ENCODE peak calls at places on chromosomes 5 and 9, in five cellular contexts. One of them, this sample, is unnamed.

GRCh38 chr5:16489322-16489791 is 23.8 kb upstream of the ZNF622 start:
- DNase-seq in astrocyte of the spinal cord: peak
- DNase-seq in HCT116: peak
- DNase-seq in cardiac muscle cell: peak
- DNase-seq in upper lobe of right lung: no peak
- DNase-seq in this sample: peak

GRCh38 chr9:136773386-136774044 is 9.2 kb upstream of the LCN15 start:
- DNase-seq in astrocyte of the spinal cord: no peak
- DNase-seq in HCT116: no peak
- DNase-seq in cardiac muscle cell: peak
- DNase-seq in upper lobe of right lung: peak
- DNase-seq in this sample: no peak

GRCh38 chr5:134438268-134438622 is 26.6 kb upstream of the CDKN2AIPNL start:
- DNase-seq in astrocyte of the spinal cord: peak
- DNase-seq in HCT116: no peak
- DNase-seq in cardiac muscle cell: peak
- DNase-seq in upper lobe of right lung: peak
- DNase-seq in this sample: no peak

GRCh38 chr9:35333551-35333950 is 156.4 kb upstream of the RUSC2 start:
- DNase-seq in astrocyte of the spinal cord: peak
- DNase-seq in HCT116: no peak
- DNase-seq in cardiac muscle cell: peak
- DNase-seq in upper lobe of right lung: no peak
- DNase-seq in this sample: no peak

GRCh38 chr9:69131682-69132081 is 42.4 kb upstream of the TJP2 start:
- DNase-seq in astrocyte of the spinal cord: peak
- DNase-seq in HCT116: no peak
- DNase-seq in cardiac muscle cell: peak
- DNase-seq in upper lobe of right lung: no peak
- DNase-seq in this sample: no peak

GRCh38 chr9:107019216-107019615 is 156.2 kb downstream of the ZNF462 start:
- DNase-seq in astrocyte of the spinal cord: peak
- DNase-seq in HCT116: no peak
- DNase-seq in cardiac muscle cell: peak
- DNase-seq in upper lobe of right lung: no peak
- DNase-seq in this sample: no peak

GRCh38 chr5:128172102-128172501 is 88.5 kb downstream of the SLC12A2 start:
- DNase-seq in astrocyte of the spinal cord: no peak
- DNase-seq in HCT116: no peak
- DNase-seq in cardiac muscle cell: no peak
- DNase-seq in upper lobe of right lung: no peak
- DNase-seq in this sample: no peak

GRCh38 chr5:128885649-128886255 is 79.5 kb upstream of the SLC27A6 start:
- DNase-seq in astrocyte of the spinal cord: no peak
- DNase-seq in HCT116: no peak
- DNase-seq in cardiac muscle cell: no peak
- DNase-seq in upper lobe of right lung: no peak
- DNase-seq in this sample: no peak

GRCh38 chr9:122387526-122387925 is 16.7 kb downstream of the PTGS1 start:
- DNase-seq in astrocyte of the spinal cord: no peak
- DNase-seq in HCT116: no peak
- DNase-seq in cardiac muscle cell: no peak
- DNase-seq in upper lobe of right lung: no peak
- DNase-seq in this sample: no peak

GRCh38 chr9:72150653-72151052 is 1.4 kb downstream of the GDA start:
- DNase-seq in astrocyte of the spinal cord: no peak
- DNase-seq in HCT116: no peak
- DNase-seq in cardiac muscle cell: no peak
- DNase-seq in upper lobe of right lung: no peak
- DNase-seq in this sample: no peak

GRCh38 chr5:36713541-36713940 is 107.1 kb downstream of the SLC1A3 start:
- DNase-seq in astrocyte of the spinal cord: no peak
- DNase-seq in HCT116: no peak
- DNase-seq in cardiac muscle cell: no peak
- DNase-seq in upper lobe of right lung: no peak
- DNase-seq in this sample: no peak

GRCh38 chr9:109416135-109416706 is 81.9 kb downstream of the PTPN3 start:
- DNase-seq in astrocyte of the spinal cord: no peak
- DNase-seq in HCT116: no peak
- DNase-seq in cardiac muscle cell: no peak
- DNase-seq in upper lobe of right lung: no peak
- DNase-seq in this sample: no peak

GRCh38 chr9:77883846-77884771 is 147.5 kb downstream of the GNAQ start:
- DNase-seq in astrocyte of the spinal cord: peak
- DNase-seq in HCT116: no peak
- DNase-seq in cardiac muscle cell: peak
- DNase-seq in upper lobe of right lung: no peak
- DNase-seq in this sample: no peak

GRCh38 chr9:108043585-108043984 is 554.0 kb upstream of the KLF4 start:
- DNase-seq in astrocyte of the spinal cord: no peak
- DNase-seq in HCT116: no peak
- DNase-seq in cardiac muscle cell: no peak
- DNase-seq in upper lobe of right lung: no peak
- DNase-seq in this sample: no peak

GRCh38 chr9:123710299-123710698 is 219.6 kb downstream of the DENND1A start:
- DNase-seq in astrocyte of the spinal cord: peak
- DNase-seq in HCT116: no peak
- DNase-seq in cardiac muscle cell: peak
- DNase-seq in upper lobe of right lung: no peak
- DNase-seq in this sample: no peak

GRCh38 chr5:113678924-113679575 is 165.6 kb downstream of the YTHDC2 start:
- DNase-seq in astrocyte of the spinal cord: peak
- DNase-seq in HCT116: peak
- DNase-seq in cardiac muscle cell: peak
- DNase-seq in upper lobe of right lung: no peak
- DNase-seq in this sample: peak

GRCh38 chr9:36744678-36745077 is 172.0 kb downstream of the MELK start:
- DNase-seq in astrocyte of the spinal cord: no peak
- DNase-seq in HCT116: no peak
- DNase-seq in cardiac muscle cell: no peak
- DNase-seq in upper lobe of right lung: no peak
- DNase-seq in this sample: no peak

GRCh38 chr9:112158629-112159228 is 16.4 kb downstream of the SUSD1 start:
- DNase-seq in astrocyte of the spinal cord: no peak
- DNase-seq in HCT116: no peak
- DNase-seq in cardiac muscle cell: no peak
- DNase-seq in upper lobe of right lung: no peak
- DNase-seq in this sample: no peak

DNA sequence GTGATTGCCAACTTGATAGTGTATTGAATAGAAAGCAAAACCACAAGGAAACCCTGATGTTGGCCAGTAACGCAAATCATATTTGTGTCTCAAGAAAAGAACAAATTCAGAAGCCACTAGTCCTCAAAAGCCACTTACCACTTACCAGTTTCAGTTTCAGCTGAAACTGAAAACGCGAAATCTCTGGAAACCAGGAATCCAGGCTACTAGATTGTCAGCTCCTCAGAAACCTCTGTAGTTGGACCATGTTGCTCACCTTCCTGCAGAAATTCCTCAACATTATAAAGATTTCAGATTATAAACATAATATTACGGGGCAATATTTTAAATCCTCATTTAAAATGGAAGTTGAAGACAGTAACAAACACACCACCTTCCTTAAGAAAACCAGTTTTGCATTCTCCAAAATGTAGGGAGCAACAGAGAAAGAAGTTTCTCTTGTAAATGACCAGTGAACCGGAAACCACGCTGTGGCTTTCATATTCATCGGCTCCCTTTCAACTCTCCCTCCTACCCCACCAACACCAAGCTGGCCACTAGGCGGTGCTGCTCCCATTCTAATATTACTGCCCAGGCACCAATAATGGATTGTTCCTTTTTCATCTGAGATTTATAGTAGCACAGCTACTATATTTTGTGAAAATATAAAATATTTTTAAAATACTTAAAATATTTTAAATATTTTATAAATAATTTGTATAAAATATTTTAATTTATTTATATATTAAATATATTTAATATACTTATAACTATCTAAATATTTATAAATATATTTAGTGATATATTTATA is 8.7 kb upstream of the TMED7 start:
- DNase-seq in astrocyte of the spinal cord: peak
- DNase-seq in HCT116: peak
- DNase-seq in cardiac muscle cell: peak
- DNase-seq in upper lobe of right lung: peak
- DNase-seq in this sample: peak
- H3K4me3 ChIP-seq in astrocyte of the spinal cord: peak
- H3K4me3 ChIP-seq in HCT116: no peak
- H3K4me3 ChIP-seq in cardiac muscle cell: no peak
- H3K4me3 ChIP-seq in upper lobe of right lung: peak
- H3K4me3 ChIP-seq in this sample: no peak

GRCh38 chr5:176619203-176619568 is 9.2 kb upstream of the GPRIN1 start:
- DNase-seq in astrocyte of the spinal cord: peak
- DNase-seq in HCT116: peak
- DNase-seq in cardiac muscle cell: peak
- DNase-seq in upper lobe of right lung: peak
- DNase-seq in this sample: no peak
- TF ChIP-seq CTCF in astrocyte of the spinal cord: peak
- TF ChIP-seq CTCF in HCT116: peak
- TF ChIP-seq CTCF in cardiac muscle cell: peak
- TF ChIP-seq CTCF in upper lobe of right lung: no peak
- TF ChIP-seq CTCF in this sample: no peak

GRCh38 chr5:102865171-102865509 is 110.0 kb downstream of the PAM start:
- DNase-seq in astrocyte of the spinal cord: no peak
- DNase-seq in HCT116: peak
- DNase-seq in cardiac muscle cell: peak
- DNase-seq in upper lobe of right lung: no peak
- DNase-seq in this sample: no peak
- H3K4me3 ChIP-seq in astrocyte of the spinal cord: peak
- H3K4me3 ChIP-seq in HCT116: peak
- H3K4me3 ChIP-seq in cardiac muscle cell: peak
- H3K4me3 ChIP-seq in upper lobe of right lung: peak
- H3K4me3 ChIP-seq in this sample: no peak

DNA sequence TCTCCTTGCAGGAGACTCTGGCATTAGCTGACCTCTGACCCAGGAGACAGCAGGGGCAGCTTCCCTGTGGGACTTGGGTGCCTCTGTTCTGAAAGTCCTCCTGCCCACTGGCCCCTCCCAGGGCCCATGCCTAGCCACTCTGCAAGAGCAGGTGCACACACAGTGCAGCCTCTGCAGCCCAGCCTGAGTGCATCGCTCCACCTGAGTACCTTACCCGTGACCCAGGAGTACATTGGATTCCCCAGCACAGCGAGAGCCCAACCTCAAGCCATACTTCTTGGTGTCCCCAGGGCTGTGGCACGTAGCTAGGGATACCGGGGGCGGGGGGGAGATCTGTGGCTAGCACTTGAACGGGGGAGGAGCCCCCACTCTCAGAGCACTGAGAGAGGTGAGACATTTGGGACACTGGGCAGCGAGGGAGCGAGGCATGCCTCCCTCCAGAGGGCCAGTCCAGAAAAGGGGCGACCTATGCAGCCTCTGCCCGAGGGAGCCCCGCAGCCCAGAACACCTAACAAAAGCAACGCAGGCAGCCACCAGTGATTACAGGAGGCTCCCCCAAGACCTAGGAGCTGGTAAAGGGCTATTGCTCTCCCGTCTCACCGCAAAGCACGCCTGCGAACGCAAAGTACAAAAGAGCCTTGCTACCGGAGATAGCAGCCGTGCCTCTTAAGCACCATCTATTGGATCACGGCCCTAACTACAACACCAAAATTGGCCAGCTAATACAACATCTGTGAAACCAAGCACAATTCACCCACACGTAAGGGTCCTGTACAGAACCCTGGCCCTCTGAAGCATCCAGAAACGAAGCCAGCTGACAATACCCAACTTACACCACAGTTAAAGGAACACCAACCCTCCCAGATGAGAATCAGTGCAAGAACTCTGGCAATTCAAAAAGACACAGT is 826 bp upstream of the PRDM9 start:
- DNase-seq in astrocyte of the spinal cord: peak
- DNase-seq in HCT116: no peak
- DNase-seq in cardiac muscle cell: peak
- DNase-seq in upper lobe of right lung: no peak
- DNase-seq in this sample: peak
- TF ChIP-seq CTCF in astrocyte of the spinal cord: no peak
- TF ChIP-seq CTCF in HCT116: no peak
- TF ChIP-seq CTCF in cardiac muscle cell: peak
- TF ChIP-seq CTCF in upper lobe of right lung: no peak
- TF ChIP-seq CTCF in this sample: peak

GRCh38 chr9:89395931-89396710 is 77.8 kb downstream of the SECISBP2 start:
- DNase-seq in astrocyte of the spinal cord: no peak
- DNase-seq in HCT116: no peak
- DNase-seq in cardiac muscle cell: no peak
- DNase-seq in upper lobe of right lung: no peak
- DNase-seq in this sample: no peak
- H3K4me3 ChIP-seq in astrocyte of the spinal cord: no peak
- H3K4me3 ChIP-seq in HCT116: no peak
- H3K4me3 ChIP-seq in cardiac muscle cell: no peak
- H3K4me3 ChIP-seq in upper lobe of right lung: no peak
- H3K4me3 ChIP-seq in this sample: no peak

GRCh38 chr5:6296524-6296923 is 81.8 kb downstream of the MED10 start:
- DNase-seq in astrocyte of the spinal cord: no peak
- DNase-seq in HCT116: no peak
- DNase-seq in cardiac muscle cell: no peak
- DNase-seq in upper lobe of right lung: no peak
- DNase-seq in this sample: no peak
- TF ChIP-seq CTCF in astrocyte of the spinal cord: no peak
- TF ChIP-seq CTCF in HCT116: no peak
- TF ChIP-seq CTCF in cardiac muscle cell: no peak
- TF ChIP-seq CTCF in upper lobe of right lung: no peak
- TF ChIP-seq CTCF in this sample: peak

DNA sequence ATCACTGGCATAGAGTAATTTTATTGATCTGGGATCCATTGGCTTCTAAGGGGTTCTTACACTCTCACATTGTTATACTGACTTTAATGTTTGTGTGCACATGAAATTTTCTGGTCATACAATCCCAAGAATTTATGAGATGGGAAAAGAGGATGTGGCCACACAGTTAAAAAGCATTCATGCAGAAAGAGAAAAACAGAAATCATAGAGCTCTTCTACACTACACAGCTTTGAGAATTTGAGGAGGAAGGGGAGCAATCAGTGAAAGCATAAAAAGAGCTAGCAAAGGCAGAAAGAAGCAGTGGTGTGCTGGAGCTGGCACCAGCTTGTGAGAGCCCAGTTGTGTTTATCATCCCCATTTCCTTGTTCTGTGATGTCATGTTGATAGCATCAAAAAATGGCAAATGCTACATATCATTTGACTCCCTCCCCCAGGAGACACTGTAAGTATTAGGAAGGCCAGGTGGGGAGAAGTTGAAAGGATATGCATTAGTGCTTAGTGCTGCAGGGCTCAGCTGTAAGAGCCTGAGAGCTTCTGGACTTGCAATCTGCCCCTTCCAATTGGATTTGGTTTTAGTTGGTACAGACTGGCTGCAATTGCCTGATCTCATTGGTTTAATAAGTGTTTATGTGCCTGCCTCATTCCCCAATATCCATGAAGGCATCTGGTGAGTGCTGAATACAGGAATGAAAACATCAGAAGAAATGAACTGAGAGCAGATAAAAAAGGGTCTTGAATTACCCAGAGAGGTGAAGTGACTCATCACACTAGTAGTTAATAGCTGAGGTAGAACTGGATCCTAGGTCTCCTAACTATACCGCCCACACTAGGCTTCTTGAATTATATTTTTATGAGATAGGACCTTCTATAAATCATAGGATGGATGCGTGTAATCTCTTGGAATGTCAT is 30.9 kb downstream of the RHOBTB3 start:
- DNase-seq in astrocyte of the spinal cord: peak
- DNase-seq in HCT116: no peak
- DNase-seq in cardiac muscle cell: peak
- DNase-seq in upper lobe of right lung: no peak
- DNase-seq in this sample: no peak
- H3K4me3 ChIP-seq in astrocyte of the spinal cord: no peak
- H3K4me3 ChIP-seq in HCT116: no peak
- H3K4me3 ChIP-seq in cardiac muscle cell: no peak
- H3K4me3 ChIP-seq in upper lobe of right lung: no peak
- H3K4me3 ChIP-seq in this sample: no peak

This sample was measured in LNCaP clone FGC.